ENCODE peak calls at places on chromosome 1, in eight cellular contexts. One of them, this sample, is unnamed.

GRCh38 chr1:25683177-25683576 is 66.6 kb downstream of the MAN1C1 start:
- DNase-seq in GM13977: no peak
- DNase-seq in WTC11: no peak
- DNase-seq in NCI-H524: no peak
- DNase-seq in thoracic aorta: no peak
- DNase-seq in hypothalamus: no peak
- DNase-seq in upper lobe of right lung: no peak
- DNase-seq in NB4: no peak
- DNase-seq in this sample: no peak

GRCh38 chr1:119725626-119726025 is 13.9 kb downstream of the PHGDH start:
- DNase-seq in GM13977: no peak
- DNase-seq in NB4: no peak
- DNase-seq in NCI-H524: no peak
- DNase-seq in hypothalamus: no peak
- DNase-seq in thoracic aorta: no peak
- DNase-seq in upper lobe of right lung: no peak
- DNase-seq in WTC11: no peak
- DNase-seq in this sample: no peak

GRCh38 chr1:52692697-52693096 is 5.5 kb downstream of the COA7 start:
- DNase-seq in NB4: no peak
- DNase-seq in GM13977: no peak
- DNase-seq in thoracic aorta: no peak
- DNase-seq in WTC11: no peak
- DNase-seq in hypothalamus: no peak
- DNase-seq in upper lobe of right lung: no peak
- DNase-seq in NCI-H524: no peak
- DNase-seq in this sample: no peak

GRCh38 chr1:1039145-1039910 is 19.4 kb downstream of the AGRN start:
- DNase-seq in GM13977: peak
- DNase-seq in hypothalamus: no peak
- DNase-seq in NB4: peak
- DNase-seq in upper lobe of right lung: no peak
- DNase-seq in NCI-H524: no peak
- DNase-seq in WTC11: no peak
- DNase-seq in thoracic aorta: no peak
- DNase-seq in this sample: peak

GRCh38 chr1:68210027-68210426 is 22.3 kb downstream of the WLS start:
- DNase-seq in thoracic aorta: no peak
- DNase-seq in NB4: no peak
- DNase-seq in hypothalamus: no peak
- DNase-seq in upper lobe of right lung: no peak
- DNase-seq in NCI-H524: no peak
- DNase-seq in GM13977: no peak
- DNase-seq in WTC11: no peak
- DNase-seq in this sample: no peak

GRCh38 chr1:221166559-221167318 is 287.5 kb downstream of the HLX start:
- DNase-seq in thoracic aorta: no peak
- DNase-seq in upper lobe of right lung: no peak
- DNase-seq in NB4: peak
- DNase-seq in GM13977: peak
- DNase-seq in WTC11: no peak
- DNase-seq in NCI-H524: no peak
- DNase-seq in hypothalamus: no peak
- DNase-seq in this sample: no peak

GRCh38 chr1:110339427-110340206 is 440 bp downstream of the RBM15 start:
- DNase-seq in NB4: peak
- DNase-seq in GM13977: peak
- DNase-seq in hypothalamus: peak
- DNase-seq in upper lobe of right lung: peak
- DNase-seq in WTC11: peak
- DNase-seq in thoracic aorta: peak
- DNase-seq in NCI-H524: no peak
- DNase-seq in this sample: no peak

GRCh38 chr1:95311006-95311405 is 77.0 kb downstream of the RWDD3 start:
- DNase-seq in NB4: no peak
- DNase-seq in WTC11: no peak
- DNase-seq in upper lobe of right lung: no peak
- DNase-seq in GM13977: no peak
- DNase-seq in thoracic aorta: no peak
- DNase-seq in NCI-H524: no peak
- DNase-seq in hypothalamus: no peak
- DNase-seq in this sample: peak

GRCh38 chr1:54701066-54701465 is 14.6 kb upstream of the TTC4 start:
- DNase-seq in WTC11: no peak
- DNase-seq in NB4: no peak
- DNase-seq in GM13977: no peak
- DNase-seq in NCI-H524: no peak
- DNase-seq in thoracic aorta: no peak
- DNase-seq in upper lobe of right lung: no peak
- DNase-seq in hypothalamus: no peak
- DNase-seq in this sample: no peak

GRCh38 chr1:183279835-183280234 is 93.8 kb downstream of the LAMC2 start:
- DNase-seq in thoracic aorta: no peak
- DNase-seq in WTC11: no peak
- DNase-seq in NCI-H524: no peak
- DNase-seq in NB4: peak
- DNase-seq in hypothalamus: no peak
- DNase-seq in GM13977: no peak
- DNase-seq in upper lobe of right lung: peak
- DNase-seq in this sample: no peak

GRCh38 chr1:212689758-212690540 is 9.7 kb downstream of the BATF3 start:
- DNase-seq in NCI-H524: no peak
- DNase-seq in WTC11: no peak
- DNase-seq in NB4: no peak
- DNase-seq in GM13977: no peak
- DNase-seq in thoracic aorta: no peak
- DNase-seq in hypothalamus: no peak
- DNase-seq in upper lobe of right lung: no peak
- DNase-seq in this sample: no peak

GRCh38 chr1:207922554-207922953 is 11.6 kb upstream of the CD34 start:
- DNase-seq in thoracic aorta: no peak
- DNase-seq in upper lobe of right lung: no peak
- DNase-seq in hypothalamus: no peak
- DNase-seq in WTC11: no peak
- DNase-seq in NCI-H524: no peak
- DNase-seq in NB4: no peak
- DNase-seq in GM13977: no peak
- DNase-seq in this sample: peak